ENCODE peak calls at places on chromosomes 2 and 18, in six cellular contexts. One of them, this sample, is unnamed.

GRCh38 chr2:85823951-85824350 is 64.8 kb downstream of the ST3GAL5 start:
- DNase-seq in A549: no peak
- DNase-seq in K562: no peak
- DNase-seq in HCT116: no peak
- DNase-seq in HepG2: no peak
- DNase-seq in H1: no peak
- DNase-seq in this sample: no peak

GRCh38 chr2:177543007-177543760 is 150.6 kb downstream of the AGPS start:
- DNase-seq in A549: no peak
- DNase-seq in K562: no peak
- DNase-seq in HCT116: no peak
- DNase-seq in HepG2: no peak
- DNase-seq in H1: no peak
- DNase-seq in this sample: no peak

GRCh38 chr2:71945133-71945959 is 202.3 kb downstream of the CYP26B1 start:
- DNase-seq in A549: no peak
- DNase-seq in K562: no peak
- DNase-seq in HCT116: no peak
- DNase-seq in HepG2: no peak
- DNase-seq in H1: no peak
- DNase-seq in this sample: no peak

GRCh38 chr2:31318360-31319336 is 84.7 kb downstream of the EHD3 start:
- DNase-seq in A549: no peak
- DNase-seq in K562: no peak
- DNase-seq in HCT116: no peak
- DNase-seq in HepG2: no peak
- DNase-seq in H1: no peak
- DNase-seq in this sample: peak

GRCh38 chr2:84847326-84848050 is 33.4 kb downstream of the TRABD2A start:
- DNase-seq in A549: no peak
- DNase-seq in K562: no peak
- DNase-seq in HCT116: no peak
- DNase-seq in HepG2: no peak
- DNase-seq in H1: no peak
- DNase-seq in this sample: no peak

GRCh38 chr2:122831644-122832043 is 1076.2 kb downstream of the TSN start:
- DNase-seq in A549: no peak
- DNase-seq in K562: no peak
- DNase-seq in HCT116: no peak
- DNase-seq in HepG2: no peak
- DNase-seq in H1: no peak
- DNase-seq in this sample: no peak

GRCh38 chr18:37742436-37742835 is 176.8 kb upstream of the CELF4 start:
- DNase-seq in A549: no peak
- DNase-seq in K562: no peak
- DNase-seq in HCT116: no peak
- DNase-seq in HepG2: no peak
- DNase-seq in H1: no peak
- DNase-seq in this sample: no peak

GRCh38 chr2:1653956-1654695 is 90.2 kb downstream of the PXDN start:
- DNase-seq in A549: no peak
- DNase-seq in K562: no peak
- DNase-seq in HCT116: no peak
- DNase-seq in HepG2: no peak
- DNase-seq in H1: no peak
- DNase-seq in this sample: no peak

GRCh38 chr2:189751080-189751658 is 11.4 kb downstream of the OSGEPL1 start:
- DNase-seq in A549: peak
- DNase-seq in K562: peak
- DNase-seq in HCT116: peak
- DNase-seq in HepG2: peak
- DNase-seq in H1: no peak
- DNase-seq in this sample: peak

GRCh38 chr2:176068037-176068832 is 15.5 kb downstream of the EVX2 start:
- DNase-seq in A549: no peak
- DNase-seq in K562: no peak
- DNase-seq in HCT116: no peak
- DNase-seq in HepG2: no peak
- DNase-seq in H1: no peak
- DNase-seq in this sample: no peak

GRCh38 chr2:177031435-177032222 is 181.0 kb upstream of the HNRNPA3 start:
- DNase-seq in A549: no peak
- DNase-seq in K562: no peak
- DNase-seq in HCT116: no peak
- DNase-seq in HepG2: no peak
- DNase-seq in H1: no peak
- DNase-seq in this sample: no peak

GRCh38 chr18:48913201-48913600 is 37.6 kb downstream of the SMAD7 start:
- DNase-seq in A549: no peak
- DNase-seq in K562: no peak
- DNase-seq in HCT116: no peak
- DNase-seq in HepG2: no peak
- DNase-seq in H1: no peak
- DNase-seq in this sample: no peak

GRCh38 chr2:53051157-53051556 is 716.4 kb upstream of the CHAC2 start:
- DNase-seq in A549: no peak
- DNase-seq in K562: no peak
- DNase-seq in HCT116: no peak
- DNase-seq in HepG2: no peak
- DNase-seq in H1: no peak
- DNase-seq in this sample: no peak

GRCh38 chr18:10194592-10194991 is 259.8 kb upstream of the APCDD1 start:
- DNase-seq in A549: peak
- DNase-seq in K562: no peak
- DNase-seq in HCT116: no peak
- DNase-seq in HepG2: no peak
- DNase-seq in H1: no peak
- DNase-seq in this sample: peak

GRCh38 chr2:121722479-121722878 is 14.2 kb downstream of the NIFK start:
- DNase-seq in A549: peak
- DNase-seq in K562: peak
- DNase-seq in HCT116: no peak
- DNase-seq in HepG2: no peak
- DNase-seq in H1: no peak
- DNase-seq in this sample: peak

GRCh38 chr2:29213871-29214341 is 98.7 kb downstream of the CLIP4 start:
- DNase-seq in A549: no peak
- DNase-seq in K562: no peak
- DNase-seq in HCT116: no peak
- DNase-seq in HepG2: no peak
- DNase-seq in H1: no peak
- DNase-seq in this sample: no peak

GRCh38 chr2:191521608-191522208 is 156.2 kb upstream of the NABP1 start:
- DNase-seq in A549: peak
- DNase-seq in K562: peak
- DNase-seq in HCT116: peak
- DNase-seq in HepG2: peak
- DNase-seq in H1: no peak
- DNase-seq in this sample: peak

GRCh38 chr2:74491671-74492544 is 7.5 kb downstream of the LBX2 start:
- DNase-seq in A549: no peak
- DNase-seq in K562: no peak
- DNase-seq in HCT116: no peak
- DNase-seq in HepG2: no peak
- DNase-seq in H1: no peak
- DNase-seq in this sample: no peak

GRCh38 chr18:66495844-66496243 is 108.0 kb downstream of the CDH19 start:
- DNase-seq in A549: peak
- DNase-seq in K562: peak
- DNase-seq in HCT116: no peak
- DNase-seq in HepG2: peak
- DNase-seq in H1: peak
- DNase-seq in this sample: peak

GRCh38 chr2:23312996-23313606 is 71.9 kb upstream of the KLHL29 start:
- DNase-seq in A549: peak
- DNase-seq in K562: peak
- DNase-seq in HCT116: peak
- DNase-seq in HepG2: no peak
- DNase-seq in H1: peak
- DNase-seq in this sample: peak
- TF ChIP-seq CTCF in A549: peak
- TF ChIP-seq CTCF in K562: peak
- TF ChIP-seq CTCF in HCT116: peak
- TF ChIP-seq CTCF in HepG2: peak
- TF ChIP-seq CTCF in H1: peak
- TF ChIP-seq CTCF in this sample: peak

DNA sequence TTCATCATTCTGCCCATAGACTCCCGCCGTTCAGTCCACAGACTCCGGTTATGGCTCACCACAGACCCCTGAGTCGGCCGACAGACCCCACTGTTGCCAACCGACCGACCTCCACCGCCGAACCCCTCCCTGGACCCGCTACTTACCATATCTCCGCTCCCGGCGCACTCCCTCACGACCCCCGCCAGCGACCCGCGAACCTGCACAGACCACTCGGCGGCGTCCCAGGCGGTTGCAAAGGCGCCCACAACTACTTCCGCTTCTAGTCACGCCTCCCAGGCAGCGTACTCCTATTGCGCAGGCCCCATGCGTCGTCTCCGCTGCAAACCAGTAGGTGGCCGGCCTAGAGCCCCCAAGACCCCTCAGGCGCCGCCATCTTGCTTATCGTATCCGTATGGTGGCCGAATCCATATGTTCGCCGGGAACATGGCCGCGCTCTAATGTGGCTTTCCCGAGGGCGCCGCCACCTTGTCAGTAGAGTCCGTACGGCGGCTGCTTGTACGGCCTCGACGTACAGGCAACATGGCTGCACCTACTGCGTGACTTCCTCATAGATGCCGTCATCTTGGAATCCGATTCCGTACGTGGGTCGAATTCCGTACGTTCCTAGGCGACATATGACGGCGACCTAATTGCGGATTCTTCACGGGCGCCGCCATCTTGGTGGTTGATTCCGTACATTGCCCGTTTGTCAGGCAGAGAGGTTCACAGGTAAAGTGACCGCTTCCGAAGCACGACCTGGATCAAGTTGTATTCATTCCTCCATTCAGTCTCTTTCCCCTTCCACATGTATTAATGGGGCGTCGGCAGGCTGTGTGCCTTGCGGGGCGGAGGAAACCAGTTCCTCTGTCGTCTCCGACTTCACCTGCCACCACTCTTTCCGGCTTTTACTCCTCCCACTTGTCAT is at the start of gene CXXC1:
- DNase-seq in A549: peak
- DNase-seq in K562: peak
- DNase-seq in HCT116: peak
- DNase-seq in HepG2: peak
- DNase-seq in H1: peak
- DNase-seq in this sample: peak
- TF ChIP-seq POLR2A in A549: peak
- TF ChIP-seq POLR2A in K562: peak
- TF ChIP-seq POLR2A in HCT116: no peak
- TF ChIP-seq POLR2A in HepG2: peak
- TF ChIP-seq POLR2A in H1: peak
- TF ChIP-seq POLR2A in this sample: peak

DNA sequence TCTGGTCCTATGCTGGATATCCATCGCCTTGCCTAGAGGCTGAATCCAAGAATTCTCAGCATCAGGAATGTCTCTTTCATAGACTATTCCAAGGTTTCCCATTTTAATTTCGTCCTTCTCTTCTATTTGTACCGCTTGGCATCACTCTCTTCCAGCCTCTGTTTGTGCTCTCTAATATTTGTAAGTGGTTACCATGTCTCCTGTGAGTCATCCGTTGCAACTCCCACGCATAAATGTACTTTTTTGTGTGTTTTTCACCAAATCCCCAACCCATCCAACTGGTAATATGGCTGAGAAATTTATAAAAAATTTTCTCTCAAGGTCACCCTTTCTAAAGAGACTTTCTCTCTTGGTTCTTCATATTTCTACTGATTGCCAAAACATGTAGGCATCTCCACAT is 21.8 kb downstream of the COLEC12 start:
- DNase-seq in A549: no peak
- DNase-seq in K562: no peak
- DNase-seq in HCT116: no peak
- DNase-seq in HepG2: no peak
- DNase-seq in H1: no peak
- DNase-seq in this sample: no peak
- TF ChIP-seq MAX in A549: no peak
- TF ChIP-seq MAX in K562: no peak
- TF ChIP-seq MAX in HCT116: no peak
- TF ChIP-seq MAX in HepG2: no peak
- TF ChIP-seq MAX in H1: no peak
- TF ChIP-seq MAX in this sample: no peak

GRCh38 chr2:222292113-222292737 is 6.6 kb downstream of the PAX3 start:
- DNase-seq in A549: no peak
- DNase-seq in K562: no peak
- DNase-seq in HCT116: no peak
- DNase-seq in HepG2: no peak
- DNase-seq in H1: no peak
- DNase-seq in this sample: no peak

GRCh38 chr2:222289280-222290250 is 9.2 kb downstream of the PAX3 start:
- DNase-seq in A549: no peak
- DNase-seq in K562: no peak
- DNase-seq in HCT116: no peak
- DNase-seq in HepG2: no peak
- DNase-seq in H1: no peak
- DNase-seq in this sample: no peak

GRCh38 chr2:222291485-222291841 is 7.3 kb downstream of the PAX3 start:
- DNase-seq in A549: no peak
- DNase-seq in K562: no peak
- DNase-seq in HCT116: no peak
- DNase-seq in HepG2: no peak
- DNase-seq in H1: no peak
- DNase-seq in this sample: no peak

GRCh38 chr2:222290371-222290690 is 8.5 kb downstream of the PAX3 start:
- DNase-seq in A549: no peak
- DNase-seq in K562: no peak
- DNase-seq in HCT116: no peak
- DNase-seq in HepG2: no peak
- DNase-seq in H1: no peak
- DNase-seq in this sample: no peak

GRCh38 chr2:222290691-222291484 is 7.9 kb downstream of the PAX3 start:
- DNase-seq in A549: peak
- DNase-seq in K562: no peak
- DNase-seq in HCT116: no peak
- DNase-seq in HepG2: no peak
- DNase-seq in H1: peak
- DNase-seq in this sample: no peak
- TF ChIP-seq CTCF in A549: no peak
- TF ChIP-seq CTCF in K562: no peak
- TF ChIP-seq CTCF in HCT116: no peak
- TF ChIP-seq CTCF in HepG2: no peak
- TF ChIP-seq CTCF in H1: no peak
- TF ChIP-seq CTCF in this sample: no peak

This sample was measured in NB4.